ENCODE peak calls at places on chromosomes 12 and 14, in seven cellular contexts. E is upper lobe of right lung, R is HTR-8/SVneo, H is D341Med, D is H7, K is kidney tubule cell, G is Right ventricle myocardium inferior. B is an unnamed sample.

GRCh38 chr12:26271889-26272492 is 76.6 kb downstream of the SSPN start:
- DNase-seq in E (peak), R (peak), H (no peak), D (no peak), K (peak), G (peak), B (peak)

GRCh38 chr12:90058721-90059120 is 350.1 kb upstream of the ATP2B1 start:
- DNase-seq in E (no peak), R (peak), H (no peak), D (no peak), K (peak), G (no peak), B (no peak)

GRCh38 chr12:107760817-107761501 is at the start of gene PRDM4:
- DNase-seq in E (peak), R (peak), H (peak), D (peak), K (peak), G (peak), B (peak)

GRCh38 chr14:76911473-76911872 is 85.3 kb downstream of the LRRC74A start:
- DNase-seq in E (no peak), R (no peak), H (peak), D (no peak), K (no peak), G (peak), B (no peak)

GRCh38 chr12:125518074-125518473 is 452.8 kb downstream of the AACS start:
- DNase-seq in E (no peak), R (no peak), H (no peak), D (peak), K (no peak), G (no peak), B (peak)

GRCh38 chr12:121190523-121191031 is 19.4 kb upstream of the P2RX4 start:
- DNase-seq in E (no peak), R (peak), H (no peak), D (peak), K (peak), G (no peak), B (no peak)

GRCh38 chr12:54232790-54233189 is 44.0 kb upstream of the SMUG1 start:
- DNase-seq in E (no peak), R (no peak), H (no peak), D (peak), K (no peak), G (no peak), B (no peak)

GRCh38 chr14:89093083-89093482 is 268.6 kb downstream of the TTC8 start:
- DNase-seq in E (no peak), R (no peak), H (no peak), D (no peak), K (no peak), G (no peak), B (no peak)

GRCh38 chr12:54407183-54407905 is 11.7 kb downstream of the ITGA5 start:
- DNase-seq in E (no peak), R (no peak), H (no peak), D (no peak), K (no peak), G (no peak), B (no peak)

GRCh38 chr14:70663707-70664179 is 22.0 kb downstream of the TTC9 start:
- DNase-seq in E (no peak), R (no peak), H (no peak), D (no peak), K (peak), G (no peak), B (no peak)

GRCh38 chr14:64955297-64955696 is 12.8 kb upstream of the GPX2 start:
- DNase-seq in E (peak), R (no peak), H (no peak), D (no peak), K (no peak), G (no peak), B (no peak)

GRCh38 chr14:89303452-89304435 is 113.3 kb downstream of the FOXN3 start:
- DNase-seq in E (peak), R (peak), H (no peak), D (peak), K (peak), G (no peak), B (no peak)

GRCh38 chr12:47686645-47687240 is 19.1 kb downstream of the RPAP3 start:
- DNase-seq in E (no peak), R (peak), H (peak), D (peak), K (peak), G (no peak), B (no peak)

GRCh38 chr12:911191-911826 is 38.2 kb downstream of the RAD52 start:
- DNase-seq in E (no peak), R (no peak), H (no peak), D (no peak), K (no peak), G (no peak), B (no peak)

GRCh38 chr14:50475460-50475859 is 56.9 kb downstream of the MAP4K5 start:
- DNase-seq in E (no peak), R (peak), H (no peak), D (no peak), K (peak), G (no peak), B (no peak)

GRCh38 chr14:101593411-101594181 is 32.3 kb downstream of the DIO3 start:
- DNase-seq in E (no peak), R (no peak), H (no peak), D (peak), K (peak), G (no peak), B (no peak)

GRCh38 chr14:68757618-68758081 is 35.2 kb downstream of the ZFP36L1 start:
- DNase-seq in E (no peak), R (no peak), H (no peak), D (no peak), K (peak), G (no peak), B (no peak)

GRCh38 chr14:106501898-106502297 is 975.5 kb downstream of the TMEM121 start:
- DNase-seq in E (no peak), R (no peak), H (no peak), D (no peak), K (no peak), G (no peak), B (no peak)

GRCh38 chr14:33699300-33699699 is 251.6 kb downstream of the EGLN3 start:
- DNase-seq in E (no peak), R (no peak), H (no peak), D (no peak), K (no peak), G (no peak), B (no peak)

GRCh38 chr12:107296681-107297086 is 203.3 kb upstream of the CRY1 start:
- DNase-seq in E (no peak), R (no peak), H (no peak), D (no peak), K (peak), G (no peak), B (no peak)

B was measured in pancreas.